ENCODE peak calls at places on chromosomes 2 and 18, in nine cellular contexts. U, N, I, P, A, Y, S, T and L are unnamed samples.

GRCh38 chr18:2895391-2895790 is 48.6 kb downstream of the EMILIN2 start:
- DNase-seq in N (no peak), Y (no peak), T (no peak), U (peak), A (no peak), P (no peak), I (no peak), S (no peak), L (no peak)

GRCh38 chr2:17583646-17584045 is 43.1 kb downstream of the VSNL1 start:
- DNase-seq in S (no peak), N (no peak), Y (no peak), U (no peak), A (no peak), T (no peak), I (no peak), P (no peak), L (no peak)

GRCh38 chr2:238093181-238094140 is 6.7 kb upstream of the ESPNL start:
- DNase-seq in P (no peak), A (no peak), N (no peak), Y (no peak), T (no peak), U (no peak), I (no peak), S (no peak), L (no peak)

GRCh38 chr2:128422571-128422970 is 103.9 kb upstream of the HS6ST1 start:
- DNase-seq in P (no peak), Y (no peak), S (no peak), U (no peak), T (no peak), I (no peak), A (no peak), N (peak), L (no peak)

GRCh38 chr2:23211987-23212583 is 172.9 kb upstream of the KLHL29 start:
- DNase-seq in S (no peak), Y (no peak), A (no peak), I (no peak), U (peak), N (no peak), T (no peak), P (no peak), L (no peak)

GRCh38 chr2:20484034-20484617 is 37.3 kb downstream of the RHOB start:
- DNase-seq in Y (no peak), N (no peak), I (no peak), A (no peak), S (no peak), P (no peak), U (peak), T (no peak), L (peak)

GRCh38 chr2:43075906-43076585 is 150.4 kb downstream of the ZFP36L2 start:
- DNase-seq in A (no peak), N (no peak), S (no peak), P (peak), Y (no peak), I (no peak), U (peak), T (no peak), L (peak)

GRCh38 chr2:216389565-216389964 is 17.3 kb upstream of the MARCHF4 start:
- DNase-seq in A (no peak), N (no peak), U (no peak), P (no peak), I (no peak), T (no peak), S (no peak), Y (no peak), L (no peak)

GRCh38 chr2:36550006-36550405 is 48.0 kb downstream of the FEZ2 start:
- DNase-seq in S (no peak), I (no peak), P (no peak), U (no peak), N (no peak), T (no peak), Y (no peak), A (no peak), L (no peak)